ENCODE peak calls at places on chromosomes 5 and 9, in ten cellular contexts. G is CD4-positive, CD25-positive, alpha-beta regulatory T cell; X is mesenchymal stem cell; Q is brain microvascular endothelial cell; Z is naive thymus-derived CD4-positive, alpha-beta T cell; P is IMR-90; V is lower lobe of right lung; U is aorta; O is fibroblast of lung; E is left ventricle myocardium inferior. T is an unnamed sample.

GRCh38 chr9:131627846-131628820 is 82.8 kb downstream of the PRRT1B start:
- DNase-seq in G (peak; percentile 51), P (peak; percentile 71), X (peak; percentile 58), V (peak; percentile 88), O (peak; percentile 68), Z (peak; percentile 21), E (no peak), U (peak; percentile 83), Q (peak; percentile 21), T (peak; percentile 83)

GRCh38 chr5:135313405-135313804 is 85.6 kb downstream of the MACROH2A1 start:
- DNase-seq in Q (no peak), X (no peak), O (no peak), P (no peak), U (no peak), V (no peak), E (no peak), Z (no peak), G (no peak), T (no peak)

GRCh38 chr5:73388371-73388684 is 60.2 kb downstream of the FOXD1 start:
- DNase-seq in U (no peak), G (no peak), O (no peak), E (no peak), Q (no peak), P (peak; percentile 63), X (peak; percentile 64), Z (no peak), V (no peak), T (no peak)

GRCh38 chr9:83466877-83467276 is 71.3 kb downstream of the FRMD3 start:
- DNase-seq in U (no peak), Q (no peak), P (no peak), V (no peak), E (no peak), G (no peak), O (no peak), Z (no peak), X (no peak), T (no peak)

GRCh38 chr5:157543825-157544622 is 31.6 kb downstream of the ADAM19 start:
- DNase-seq in X (peak; percentile 40), P (peak; percentile 87), V (no peak), U (no peak), E (no peak), O (peak; percentile 77), Q (peak; percentile 80), Z (no peak), G (no peak), T (no peak)

GRCh38 chr5:55384072-55384471 is 76.3 kb downstream of the MTREX start:
- DNase-seq in V (no peak), Z (no peak), G (no peak), X (no peak), E (no peak), Q (no peak), O (no peak), P (no peak), U (no peak), T (no peak)

GRCh38 chr5:141867139-141867538 is 11.1 kb downstream of the PCDH1 start:
- DNase-seq in U (no peak), E (no peak), O (no peak), Z (no peak), Q (no peak), X (no peak), P (no peak), G (no peak), V (no peak), T (no peak)

GRCh38 chr5:3075309-3075708 is 323.8 kb upstream of the IRX2 start:
- DNase-seq in Z (no peak), G (no peak), U (no peak), O (no peak), E (no peak), V (no peak), X (no peak), P (no peak), Q (no peak), T (no peak)

GRCh38 chr5:179165421-179166170 is 105.4 kb downstream of the ZNF354C start:
- DNase-seq in G (no peak), U (no peak), Q (no peak), E (no peak), O (no peak), X (no peak), V (peak; percentile 39), Z (no peak), P (no peak), T (no peak)

GRCh38 chr5:66518753-66519152 is 77.4 kb upstream of the MAST4 start:
- DNase-seq in V (no peak), O (no peak), X (no peak), P (no peak), U (no peak), Z (no peak), G (no peak), E (no peak), Q (peak; percentile 37), T (no peak)

GRCh38 chr9:100277166-100277979 is 75.4 kb downstream of the TEX10 start:
- DNase-seq in X (peak; percentile 69), U (no peak), P (peak; percentile 61), G (no peak), O (peak; percentile 19), V (no peak), E (no peak), Q (peak; percentile 55), Z (no peak), T (no peak)

GRCh38 chr9:27468000-27468399 is 56.1 kb upstream of the IFNK start:
- DNase-seq in U (no peak), G (no peak), Z (no peak), P (no peak), Q (no peak), O (no peak), V (no peak), X (no peak), E (no peak), T (no peak)

GRCh38 chr9:27467486-27467885 is 56.6 kb upstream of the IFNK start:
- DNase-seq in O (no peak), U (no peak), X (no peak), Z (no peak), G (no peak), V (no peak), Q (no peak), E (no peak), P (no peak), T (no peak)

GRCh38 chr9:27469583-27469982 is 54.5 kb upstream of the IFNK start:
- DNase-seq in G (no peak), O (no peak), X (no peak), Q (no peak), E (no peak), V (no peak), P (no peak), Z (no peak), U (no peak), T (no peak)

GRCh38 chr9:27470291-27470805 is 53.7 kb upstream of the IFNK start:
- DNase-seq in Q (no peak), V (no peak), O (no peak), G (no peak), P (no peak), E (no peak), X (no peak), Z (no peak), U (no peak), T (no peak)

DNA sequence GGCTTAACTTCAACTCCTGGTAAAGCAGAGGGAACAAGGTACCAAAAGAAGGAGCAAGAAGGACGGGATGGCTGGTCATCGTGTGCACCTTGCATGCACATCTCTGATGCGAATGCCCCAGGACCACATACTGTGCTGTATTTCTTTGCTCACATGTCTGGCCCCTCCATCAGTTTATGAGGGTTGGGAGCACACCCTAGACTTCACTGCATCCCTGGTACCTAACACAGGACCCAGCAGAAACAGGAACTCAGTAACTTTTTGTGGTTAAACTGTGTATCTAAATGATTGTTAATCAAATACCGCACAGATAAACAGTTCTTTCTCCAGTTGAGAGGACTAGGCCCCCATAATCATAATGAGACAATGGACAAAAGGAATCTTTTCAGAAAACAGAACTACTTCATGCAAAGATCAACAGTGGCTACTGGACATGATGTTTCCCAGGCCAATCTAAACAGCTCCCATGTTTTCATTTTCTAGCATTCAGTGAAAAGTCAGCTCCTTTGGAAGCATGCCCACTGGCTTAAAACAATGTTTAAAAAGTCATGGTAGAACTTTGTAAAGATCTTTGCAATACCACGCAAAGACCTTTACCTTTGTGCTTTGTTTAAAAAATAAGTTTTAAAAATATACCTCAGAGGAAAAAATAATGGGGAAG is 55.5 kb upstream of the IFNK start:
- DNase-seq in O (no peak), Z (no peak), X (no peak), E (no peak), P (no peak), G (no peak), Q (peak; percentile 35), U (no peak), V (no peak), T (no peak)
- H3K4me3 ChIP-seq in O (no peak overlapping the region), Z (no peak overlapping the region), X (no peak overlapping the region), E (no peak overlapping the region), P (no peak overlapping the region), G (no peak overlapping the region), Q (no peak overlapping the region), U (no peak overlapping the region), V (no peak overlapping the region), T (no peak overlapping the region)

GRCh38 chr5:158819095-158819494 is 280.6 kb downstream of the EBF1 start:
- DNase-seq in O (no peak), U (no peak), X (no peak), P (no peak), E (no peak), Z (no peak), Q (no peak), G (no peak), V (no peak), T (no peak)
- H3K4me3 ChIP-seq in O (no peak overlapping the region), U (no peak overlapping the region), X (no peak overlapping the region), P (no peak overlapping the region), E (no peak overlapping the region), Z (no peak overlapping the region), Q (no peak overlapping the region), G (no peak overlapping the region), V (no peak overlapping the region), T (no peak overlapping the region)

DNA sequence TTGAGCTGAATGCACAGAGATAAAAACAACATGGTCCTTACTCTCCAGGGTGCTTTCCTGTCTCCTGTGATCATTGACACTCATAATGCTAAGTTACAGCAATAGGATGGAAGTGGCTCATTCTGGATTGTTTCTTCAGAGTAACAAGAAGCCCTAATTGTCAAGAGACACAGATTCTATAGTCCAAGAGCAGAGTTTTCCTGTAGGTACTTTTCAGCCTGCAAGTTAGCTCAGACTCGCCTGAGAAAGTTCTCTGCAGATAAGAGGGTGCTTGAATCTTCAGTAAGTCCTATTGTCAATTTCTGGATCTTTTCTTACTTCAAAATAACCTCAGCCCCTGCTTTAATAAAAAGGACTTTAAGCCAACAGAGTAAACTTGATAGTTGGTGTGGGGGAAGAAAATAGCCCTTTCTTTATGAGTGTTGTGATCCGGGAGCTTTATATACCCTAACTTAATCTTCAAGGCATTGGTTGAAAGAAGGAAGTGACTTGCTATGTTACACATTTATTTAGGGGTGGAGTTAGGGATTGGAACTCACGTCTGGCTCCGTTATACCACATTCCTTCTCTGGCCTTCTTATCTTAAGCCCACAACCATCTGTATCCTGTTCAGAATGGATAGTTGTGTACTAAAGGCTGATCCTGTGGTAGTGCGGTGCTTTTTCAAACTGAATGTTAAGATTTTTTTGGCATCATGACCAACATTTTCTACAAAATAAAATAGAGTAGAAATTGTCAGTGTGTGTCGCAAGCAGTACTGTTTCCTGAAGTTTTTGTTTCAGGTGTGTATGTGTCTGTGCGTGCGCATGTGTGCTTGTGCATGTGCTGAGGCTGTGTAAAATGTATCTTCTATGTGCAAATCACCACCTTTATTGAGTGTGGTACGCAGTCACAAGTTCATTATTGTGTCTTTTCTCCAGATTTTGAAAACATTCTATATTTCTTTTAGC is 173.9 kb downstream of the WDR70 start:
- DNase-seq in Q (peak; percentile 92), P (peak; percentile 90), Z (no peak), G (no peak), E (no peak), O (peak; percentile 70), V (no peak), U (no peak), X (peak; percentile 90), T (no peak)
- H3K4me3 ChIP-seq in Q (no peak overlapping the region), P (no peak overlapping the region), Z (no peak overlapping the region), G (no peak overlapping the region), E (no peak overlapping the region), O (no peak overlapping the region), V (no peak overlapping the region), U (no peak overlapping the region), X (no peak overlapping the region), T (no peak overlapping the region)

GRCh38 chr5:4295663-4296339 is 700.2 kb downstream of the IRX1 start:
- DNase-seq in Q (no peak), U (no peak), X (no peak), O (no peak), P (no peak), G (no peak), Z (no peak), V (no peak), E (no peak), T (no peak)
- H3K4me3 ChIP-seq in Q (no peak overlapping the region), U (no peak overlapping the region), X (no peak overlapping the region), O (no peak overlapping the region), P (no peak overlapping the region), G (no peak overlapping the region), Z (no peak overlapping the region), V (no peak overlapping the region), E (no peak overlapping the region), T (no peak overlapping the region)